ENCODE peak calls at places on chromosome 17, in four cellular contexts. A is heart right ventricle, R is SJSA1, C is neural progenitor cell. L is an unnamed sample. For H3K4me1, the result is how much of the 10 kb centered on the place peaks cover.

GRCh38 chr17:50884354-50885311 is 18.5 kb upstream of the TOB1 start:
- DNase-seq in A (no peak), R (no peak), C (no peak), L (no peak)

GRCh38 chr17:2792541-2793169 is 3.6 kb upstream of the RAP1GAP2 start:
- DNase-seq in A (no peak), R (no peak), C (no peak), L (no peak)

GRCh38 chr17:57916925-57917858 is 38.0 kb downstream of the CUEDC1 start:
- DNase-seq in A (peak), R (no peak), C (no peak), L (no peak)

GRCh38 chr17:64402469-64402868 is 11.8 kb upstream of the PECAM1 start:
- DNase-seq in A (no peak), R (no peak), C (no peak), L (no peak)

GRCh38 chr17:76640550-76641380 is 2.8 kb downstream of the ST6GALNAC1 start:
- DNase-seq in A (no peak), R (no peak), C (no peak), L (no peak)

GRCh38 chr17:49980703-49981197 is 11.8 kb downstream of the DLX4 start:
- DNase-seq in A (no peak), R (no peak), C (peak), L (no peak)

GRCh38 chr17:40947929-40948328 is 10.5 kb upstream of the KRT23 start:
- DNase-seq in A (no peak), R (no peak), C (no peak), L (no peak)

GRCh38 chr17:48215583-48216139 is 108.1 kb downstream of the SNX11 start:
- DNase-seq in A (no peak), R (peak), C (peak), L (no peak)

GRCh38 chr17:78532922-78533640 is 44.1 kb downstream of the DNAH17 start:
- DNase-seq in A (no peak), R (peak), C (no peak), L (peak)

GRCh38 chr17:19346351-19347255 is 15.9 kb downstream of the B9D1 start:
- DNase-seq in A (peak), R (peak), C (no peak), L (peak)

DNA sequence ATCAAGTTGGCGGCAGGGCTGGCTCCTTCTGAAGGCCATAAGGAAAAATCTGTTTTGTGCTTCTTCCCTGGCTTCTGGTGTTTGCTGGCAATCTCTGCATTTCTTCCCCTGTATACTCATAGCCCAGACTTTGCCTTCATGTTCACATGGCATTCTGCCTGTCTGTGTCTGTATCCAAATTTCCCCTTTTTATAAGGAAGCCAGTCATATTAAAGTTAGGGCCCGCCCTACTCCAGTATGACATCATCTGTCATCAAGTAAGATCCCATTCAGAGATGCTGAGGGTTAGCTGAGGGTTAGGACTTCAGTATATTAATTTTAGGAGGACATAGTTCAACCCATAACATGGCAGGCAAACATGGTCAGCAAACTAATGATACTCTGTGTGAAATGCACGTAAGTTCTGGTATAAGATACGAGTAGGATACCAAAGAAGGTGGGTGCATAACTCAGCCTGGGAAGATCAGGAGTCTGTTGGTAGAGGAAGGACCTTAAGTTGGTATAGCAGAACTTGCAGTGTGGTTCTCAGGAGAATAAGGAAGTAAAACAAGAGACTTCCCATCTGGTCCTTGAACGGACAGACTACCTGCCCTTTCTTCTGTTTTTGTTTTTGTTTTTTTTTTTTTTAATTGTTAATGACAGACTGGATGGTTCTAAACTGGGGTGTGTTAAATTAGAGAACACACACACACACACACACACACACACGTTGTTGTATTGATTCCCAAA is 13.9 kb downstream of the MAP2K6 start:
- DNase-seq in A (no peak), R (no peak), C (no peak), L (no peak)
- H3K4me1 ChIP-seq in A (under half), R (under half), C (under half), L (under half)

GRCh38 chr17:61200349-61200735 is 199.3 kb upstream of the TBX2 start:
- DNase-seq in A (no peak), R (no peak), C (no peak), L (no peak)
- H3K27ac ChIP-seq in A (no peak), R (no peak), C (no peak), L (peak)

GRCh38 chr17:17300624-17301568 is 2.3 kb upstream of the NT5M start:
- DNase-seq in A (peak), R (no peak), C (peak), L (peak)
- H3K4me3 ChIP-seq in A (peak), R (no peak), C (peak), L (no peak)

GRCh38 chr17:42139093-42139492 is 15.7 kb downstream of the RAB5C start:
- DNase-seq in A (no peak), R (no peak), C (no peak), L (no peak)
- H3K4me1 ChIP-seq in A (half or more), R (under half), C (under half), L (under half)

GRCh38 chr17:35387496-35387895 is 14.1 kb upstream of the SLFN11 start:
- DNase-seq in A (no peak), R (no peak), C (no peak), L (no peak)
- H3K27ac ChIP-seq in A (no peak), R (no peak), C (no peak), L (no peak)

DNA sequence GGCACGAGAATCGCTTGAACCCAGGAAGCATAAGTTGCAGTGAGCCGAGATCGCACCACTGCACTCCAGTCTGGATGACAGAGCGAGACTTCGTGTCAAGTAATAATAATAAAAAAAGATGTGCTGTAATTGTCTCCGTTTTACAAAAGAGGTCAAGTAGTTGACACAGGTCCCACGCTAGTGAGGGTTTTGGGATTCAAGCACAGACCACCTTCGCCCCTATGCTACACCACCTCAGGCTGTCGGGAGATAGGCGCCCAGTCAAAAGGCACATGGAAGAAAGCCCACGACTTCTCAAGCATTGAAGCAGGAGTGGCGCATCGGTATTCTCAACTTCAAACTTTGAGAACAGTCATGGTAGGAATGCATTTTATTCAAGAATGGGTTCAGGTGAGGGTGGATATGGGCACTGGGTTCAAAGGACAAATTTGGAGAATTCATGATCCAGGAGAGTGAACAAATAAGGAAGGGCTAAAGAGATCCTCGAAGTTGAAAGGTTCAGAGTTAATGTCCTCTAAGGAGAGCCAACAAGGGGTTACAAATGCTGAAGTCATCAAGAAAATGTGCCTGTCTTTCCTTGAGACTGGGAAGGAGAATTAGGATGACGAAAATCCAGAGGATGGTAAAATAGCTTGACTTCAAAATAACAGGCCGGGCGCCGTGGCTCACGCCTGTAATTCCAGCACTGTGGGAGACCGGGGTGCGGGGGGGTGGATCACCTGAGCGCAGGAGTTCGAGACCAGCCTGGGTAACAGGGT is 1.4 kb upstream of the AMZ2 start:
- DNase-seq in A (no peak), R (no peak), C (no peak), L (no peak)
- H3K4me3 ChIP-seq in A (peak), R (no peak), C (no peak), L (no peak)

GRCh38 chr17:80262291-80262690 is 1.6 kb downstream of the RNF213 start:
- DNase-seq in A (no peak), R (no peak), C (no peak), L (no peak)

GRCh38 chr17:80261895-80262279 is 1.2 kb downstream of the RNF213 start:
- DNase-seq in A (no peak), R (no peak), C (no peak), L (no peak)

GRCh38 chr17:80263253-80264047 is 2.8 kb downstream of the RNF213 start:
- DNase-seq in A (peak), R (peak), C (no peak), L (peak)

GRCh38 chr17:80264048-80264792 is 3.6 kb downstream of the RNF213 start:
- DNase-seq in A (no peak), R (no peak), C (no peak), L (no peak)

DNA sequence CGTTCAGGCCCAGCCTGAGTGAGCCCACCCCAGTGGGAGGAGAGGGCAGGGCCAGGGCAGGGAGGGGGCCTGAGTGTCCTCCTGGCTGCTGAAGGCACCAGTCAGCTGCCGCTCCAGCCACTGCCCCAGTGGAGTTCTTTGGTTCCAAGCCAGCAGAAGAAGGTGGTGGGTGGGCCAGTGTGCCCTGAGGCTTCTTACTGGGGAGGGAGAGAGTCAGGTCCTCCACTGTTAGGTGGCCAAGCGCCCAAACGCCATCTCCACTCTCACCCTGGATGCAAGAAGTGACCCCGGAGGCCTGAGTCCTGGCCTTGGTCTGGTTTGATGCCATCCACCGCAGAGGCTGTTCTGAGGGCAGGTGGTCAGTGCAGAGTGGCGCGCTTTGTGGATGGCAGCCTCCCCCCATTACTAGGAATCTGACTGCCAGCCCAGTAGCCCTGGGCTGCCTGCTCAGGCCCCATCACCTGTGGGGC is 2.2 kb downstream of the RNF213 start:
- DNase-seq in A (no peak), R (peak), C (no peak), L (no peak)
- H3K4me1 ChIP-seq in A (under half), R (under half), C (under half), L (under half)

GRCh38 chr17:45963258-45963657 is 35.8 kb upstream of the STH start:
- DNase-seq in A (no peak), R (no peak), C (no peak), L (no peak)
- H3K27ac ChIP-seq in A (no peak), R (no peak), C (no peak), L (no peak)

DNA sequence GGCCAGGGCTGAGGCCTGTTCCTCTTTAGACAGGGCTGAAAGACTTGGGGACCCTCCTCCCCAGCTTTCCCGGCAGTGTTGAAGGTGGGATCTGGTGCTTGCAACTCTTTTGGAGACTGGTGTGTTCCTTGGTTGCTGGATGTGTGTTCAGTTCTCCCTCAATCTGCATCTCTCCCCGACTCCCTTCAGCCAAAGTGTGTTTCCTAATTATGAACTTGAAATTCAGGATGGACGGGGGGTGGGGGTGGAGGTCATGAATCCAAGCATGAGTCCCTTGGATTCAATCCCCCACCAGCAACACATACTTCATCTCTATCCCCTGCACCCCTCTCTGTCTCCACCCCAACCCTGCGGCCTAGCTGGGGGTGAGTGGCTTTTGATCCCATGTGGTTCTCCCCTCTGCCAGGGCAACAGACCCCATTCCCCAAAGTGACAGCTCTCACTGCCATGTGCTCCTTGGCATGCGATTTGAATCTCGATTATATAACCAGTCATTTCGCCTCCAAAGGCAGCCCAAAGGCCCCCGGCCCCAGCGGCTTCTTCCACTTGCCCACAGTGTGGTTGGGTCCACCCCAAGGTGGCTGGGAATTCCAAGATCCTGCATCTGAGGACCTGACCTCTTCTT is 1.3 kb downstream of the ARHGAP23 start:
- DNase-seq in A (no peak), R (no peak), C (no peak), L (no peak)
- H3K4me3 ChIP-seq in A (peak), R (peak), C (peak), L (no peak)

GRCh38 chr17:29572691-29573557 is 4.4 kb downstream of the TP53I13 start:
- DNase-seq in A (peak), R (no peak), C (peak), L (peak)
- H3K4me1 ChIP-seq in A (under half), R (under half), C (under half), L (under half)